ENCODE peak calls at places on chromosome 10, in eight cellular contexts. One of them, this sample, is unnamed. For H3K36me3, the result is how much of the 10 kb centered on the place peaks cover.

GRCh38 chr10:72106154-72106849 is 18.0 kb upstream of the SPOCK2 start:
- DNase-seq in thyroid gland: no peak
- DNase-seq in upper lobe of right lung: no peak
- DNase-seq in CD8-positive, alpha-beta T cell: no peak
- DNase-seq in IMR-90: no peak
- DNase-seq in brain microvascular endothelial cell: no peak
- DNase-seq in cardiac muscle cell: no peak
- DNase-seq in mammary epithelial cell: no peak
- DNase-seq in this sample: no peak

GRCh38 chr10:30671011-30671616 is 41.6 kb upstream of the LYZL2 start:
- DNase-seq in thyroid gland: no peak
- DNase-seq in mammary epithelial cell: peak
- DNase-seq in cardiac muscle cell: peak
- DNase-seq in CD8-positive, alpha-beta T cell: no peak
- DNase-seq in IMR-90: peak
- DNase-seq in upper lobe of right lung: no peak
- DNase-seq in brain microvascular endothelial cell: peak
- DNase-seq in this sample: no peak

GRCh38 chr10:55500931-55501559 is 700.0 kb upstream of the PCDH15 start:
- DNase-seq in brain microvascular endothelial cell: peak
- DNase-seq in mammary epithelial cell: peak
- DNase-seq in upper lobe of right lung: no peak
- DNase-seq in CD8-positive, alpha-beta T cell: no peak
- DNase-seq in thyroid gland: peak
- DNase-seq in IMR-90: no peak
- DNase-seq in cardiac muscle cell: peak
- DNase-seq in this sample: no peak

GRCh38 chr10:116331815-116332214 is 7.6 kb downstream of the CCDC172 start:
- DNase-seq in brain microvascular endothelial cell: no peak
- DNase-seq in upper lobe of right lung: no peak
- DNase-seq in IMR-90: no peak
- DNase-seq in thyroid gland: no peak
- DNase-seq in CD8-positive, alpha-beta T cell: no peak
- DNase-seq in cardiac muscle cell: no peak
- DNase-seq in mammary epithelial cell: no peak
- DNase-seq in this sample: no peak

GRCh38 chr10:35079763-35080162 is 10.4 kb downstream of the CUL2 start:
- DNase-seq in thyroid gland: no peak
- DNase-seq in mammary epithelial cell: peak
- DNase-seq in upper lobe of right lung: no peak
- DNase-seq in brain microvascular endothelial cell: peak
- DNase-seq in cardiac muscle cell: no peak
- DNase-seq in CD8-positive, alpha-beta T cell: no peak
- DNase-seq in IMR-90: peak
- DNase-seq in this sample: no peak

GRCh38 chr10:103854687-103855423 is 521 bp downstream of the SH3PXD2A start:
- DNase-seq in cardiac muscle cell: peak
- DNase-seq in CD8-positive, alpha-beta T cell: no peak
- DNase-seq in brain microvascular endothelial cell: no peak
- DNase-seq in IMR-90: peak
- DNase-seq in mammary epithelial cell: no peak
- DNase-seq in upper lobe of right lung: no peak
- DNase-seq in thyroid gland: no peak
- DNase-seq in this sample: no peak

GRCh38 chr10:53025172-53025651 is 252.6 kb upstream of the MBL2 start:
- DNase-seq in CD8-positive, alpha-beta T cell: no peak
- DNase-seq in mammary epithelial cell: no peak
- DNase-seq in thyroid gland: peak
- DNase-seq in brain microvascular endothelial cell: no peak
- DNase-seq in upper lobe of right lung: no peak
- DNase-seq in IMR-90: peak
- DNase-seq in cardiac muscle cell: peak
- DNase-seq in this sample: no peak

GRCh38 chr10:35379226-35380137 is 43.2 kb downstream of the CCNY start:
- DNase-seq in brain microvascular endothelial cell: peak
- DNase-seq in cardiac muscle cell: no peak
- DNase-seq in CD8-positive, alpha-beta T cell: no peak
- DNase-seq in mammary epithelial cell: no peak
- DNase-seq in upper lobe of right lung: no peak
- DNase-seq in IMR-90: peak
- DNase-seq in thyroid gland: no peak
- DNase-seq in this sample: no peak

GRCh38 chr10:11448545-11449244 is 162.8 kb downstream of the USP6NL start:
- DNase-seq in brain microvascular endothelial cell: no peak
- DNase-seq in cardiac muscle cell: no peak
- DNase-seq in thyroid gland: no peak
- DNase-seq in mammary epithelial cell: no peak
- DNase-seq in IMR-90: no peak
- DNase-seq in upper lobe of right lung: no peak
- DNase-seq in CD8-positive, alpha-beta T cell: no peak
- DNase-seq in this sample: no peak

GRCh38 chr10:89837173-89838001 is 136.0 kb downstream of the KIF20B start:
- DNase-seq in brain microvascular endothelial cell: no peak
- DNase-seq in CD8-positive, alpha-beta T cell: no peak
- DNase-seq in thyroid gland: peak
- DNase-seq in IMR-90: peak
- DNase-seq in mammary epithelial cell: no peak
- DNase-seq in cardiac muscle cell: no peak
- DNase-seq in upper lobe of right lung: peak
- DNase-seq in this sample: no peak

GRCh38 chr10:60810437-60811182 is 32.3 kb downstream of the CDK1 start:
- DNase-seq in CD8-positive, alpha-beta T cell: no peak
- DNase-seq in thyroid gland: peak
- DNase-seq in cardiac muscle cell: peak
- DNase-seq in upper lobe of right lung: no peak
- DNase-seq in IMR-90: peak
- DNase-seq in brain microvascular endothelial cell: peak
- DNase-seq in mammary epithelial cell: peak
- DNase-seq in this sample: no peak

GRCh38 chr10:125555267-125555666 is 127.7 kb downstream of the TEX36 start:
- DNase-seq in mammary epithelial cell: no peak
- DNase-seq in CD8-positive, alpha-beta T cell: no peak
- DNase-seq in thyroid gland: no peak
- DNase-seq in brain microvascular endothelial cell: no peak
- DNase-seq in IMR-90: no peak
- DNase-seq in upper lobe of right lung: no peak
- DNase-seq in cardiac muscle cell: no peak
- DNase-seq in this sample: no peak

GRCh38 chr10:47264797-47265281 is 35.2 kb upstream of the GDF10 start:
- DNase-seq in brain microvascular endothelial cell: no peak
- DNase-seq in mammary epithelial cell: no peak
- DNase-seq in thyroid gland: no peak
- DNase-seq in upper lobe of right lung: peak
- DNase-seq in IMR-90: no peak
- DNase-seq in CD8-positive, alpha-beta T cell: no peak
- DNase-seq in cardiac muscle cell: no peak
- DNase-seq in this sample: no peak

GRCh38 chr10:17237915-17238444 is 9.9 kb downstream of the VIM start:
- DNase-seq in thyroid gland: no peak
- DNase-seq in upper lobe of right lung: no peak
- DNase-seq in IMR-90: peak
- DNase-seq in mammary epithelial cell: no peak
- DNase-seq in brain microvascular endothelial cell: no peak
- DNase-seq in cardiac muscle cell: no peak
- DNase-seq in CD8-positive, alpha-beta T cell: no peak
- DNase-seq in this sample: no peak

GRCh38 chr10:100618091-100618615 is 82.4 kb downstream of the HIF1AN start:
- DNase-seq in upper lobe of right lung: no peak
- DNase-seq in mammary epithelial cell: no peak
- DNase-seq in IMR-90: no peak
- DNase-seq in brain microvascular endothelial cell: no peak
- DNase-seq in thyroid gland: no peak
- DNase-seq in CD8-positive, alpha-beta T cell: no peak
- DNase-seq in cardiac muscle cell: no peak
- DNase-seq in this sample: no peak

GRCh38 chr10:78290131-78290750 is 256.6 kb downstream of the RPS24 start:
- DNase-seq in brain microvascular endothelial cell: no peak
- DNase-seq in mammary epithelial cell: no peak
- DNase-seq in cardiac muscle cell: no peak
- DNase-seq in thyroid gland: no peak
- DNase-seq in CD8-positive, alpha-beta T cell: no peak
- DNase-seq in IMR-90: peak
- DNase-seq in upper lobe of right lung: peak
- DNase-seq in this sample: no peak

GRCh38 chr10:48412081-48412480 is 105.6 kb downstream of the MAPK8 start:
- DNase-seq in thyroid gland: no peak
- DNase-seq in IMR-90: no peak
- DNase-seq in cardiac muscle cell: no peak
- DNase-seq in upper lobe of right lung: no peak
- DNase-seq in CD8-positive, alpha-beta T cell: no peak
- DNase-seq in mammary epithelial cell: no peak
- DNase-seq in brain microvascular endothelial cell: no peak
- DNase-seq in this sample: no peak

GRCh38 chr10:48414778-48415177 is 108.3 kb downstream of the MAPK8 start:
- DNase-seq in upper lobe of right lung: no peak
- DNase-seq in CD8-positive, alpha-beta T cell: no peak
- DNase-seq in thyroid gland: no peak
- DNase-seq in brain microvascular endothelial cell: peak
- DNase-seq in cardiac muscle cell: no peak
- DNase-seq in IMR-90: peak
- DNase-seq in mammary epithelial cell: peak
- DNase-seq in this sample: no peak

GRCh38 chr10:48416584-48417232 is 110.2 kb downstream of the MAPK8 start:
- DNase-seq in thyroid gland: no peak
- DNase-seq in upper lobe of right lung: no peak
- DNase-seq in CD8-positive, alpha-beta T cell: no peak
- DNase-seq in mammary epithelial cell: peak
- DNase-seq in brain microvascular endothelial cell: no peak
- DNase-seq in cardiac muscle cell: no peak
- DNase-seq in IMR-90: no peak
- DNase-seq in this sample: no peak

GRCh38 chr10:48412933-48413332 is 106.5 kb downstream of the MAPK8 start:
- DNase-seq in brain microvascular endothelial cell: no peak
- DNase-seq in cardiac muscle cell: no peak
- DNase-seq in mammary epithelial cell: no peak
- DNase-seq in upper lobe of right lung: no peak
- DNase-seq in thyroid gland: no peak
- DNase-seq in IMR-90: no peak
- DNase-seq in CD8-positive, alpha-beta T cell: no peak
- DNase-seq in this sample: no peak

DNA sequence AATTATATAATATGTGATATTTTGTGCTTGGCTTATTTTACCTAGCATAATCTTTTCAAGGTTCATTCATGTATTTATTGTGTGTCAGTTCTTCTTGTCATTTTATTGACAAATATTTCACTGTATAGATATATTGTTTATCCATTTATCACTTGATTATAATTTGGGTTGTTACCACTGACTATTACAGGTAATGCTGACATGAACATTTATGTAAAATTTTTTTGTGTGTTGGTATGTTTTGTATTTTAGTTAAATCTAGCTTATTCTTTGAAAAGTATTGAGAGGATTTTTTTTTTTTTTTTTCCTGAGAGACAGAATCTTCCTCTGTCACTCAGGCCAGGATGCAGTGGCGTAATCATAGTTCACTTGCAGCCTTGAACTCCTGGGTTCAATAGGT is 107.7 kb downstream of the MAPK8 start:
- DNase-seq in upper lobe of right lung: no peak
- DNase-seq in IMR-90: no peak
- DNase-seq in brain microvascular endothelial cell: no peak
- DNase-seq in thyroid gland: no peak
- DNase-seq in CD8-positive, alpha-beta T cell: no peak
- DNase-seq in mammary epithelial cell: no peak
- DNase-seq in cardiac muscle cell: no peak
- DNase-seq in this sample: no peak
- H3K36me3 ChIP-seq in upper lobe of right lung: under half
- H3K36me3 ChIP-seq in IMR-90: under half
- H3K36me3 ChIP-seq in brain microvascular endothelial cell: under half
- H3K36me3 ChIP-seq in thyroid gland: under half
- H3K36me3 ChIP-seq in CD8-positive, alpha-beta T cell: under half
- H3K36me3 ChIP-seq in mammary epithelial cell: under half
- H3K36me3 ChIP-seq in cardiac muscle cell: under half
- H3K36me3 ChIP-seq in this sample: under half

GRCh38 chr10:110698340-110698739 is 54.2 kb downstream of the RBM20 start:
- DNase-seq in brain microvascular endothelial cell: no peak
- DNase-seq in IMR-90: no peak
- DNase-seq in upper lobe of right lung: no peak
- DNase-seq in mammary epithelial cell: no peak
- DNase-seq in thyroid gland: no peak
- DNase-seq in CD8-positive, alpha-beta T cell: no peak
- DNase-seq in cardiac muscle cell: no peak
- DNase-seq in this sample: no peak
- TF ChIP-seq CTCF in brain microvascular endothelial cell: no peak
- TF ChIP-seq CTCF in IMR-90: no peak
- TF ChIP-seq CTCF in upper lobe of right lung: no peak
- TF ChIP-seq CTCF in mammary epithelial cell: no peak
- TF ChIP-seq CTCF in thyroid gland: no peak
- TF ChIP-seq CTCF in CD8-positive, alpha-beta T cell: no peak
- TF ChIP-seq CTCF in cardiac muscle cell: no peak
- TF ChIP-seq CTCF in this sample: no peak

DNA sequence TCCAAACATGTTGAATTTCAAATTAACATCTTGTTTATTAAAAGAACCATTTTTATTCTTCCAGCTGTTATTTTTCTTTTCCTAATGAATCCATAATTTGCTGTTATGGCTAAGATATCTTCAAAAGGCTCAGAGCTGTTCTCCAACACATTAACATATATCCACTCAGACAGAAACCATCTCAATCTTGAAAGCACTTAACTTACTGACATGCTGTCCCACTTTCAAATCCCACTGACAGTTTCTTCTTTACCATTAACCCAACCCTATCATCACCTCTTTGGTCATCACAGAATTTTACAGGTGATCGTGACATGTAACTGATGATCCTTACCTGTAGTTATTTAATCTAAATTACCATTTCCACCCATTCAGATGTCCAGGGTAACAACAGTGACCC is 75.5 kb upstream of the AFAP1L2 start:
- DNase-seq in CD8-positive, alpha-beta T cell: no peak
- DNase-seq in cardiac muscle cell: no peak
- DNase-seq in IMR-90: no peak
- DNase-seq in thyroid gland: no peak
- DNase-seq in brain microvascular endothelial cell: no peak
- DNase-seq in mammary epithelial cell: no peak
- DNase-seq in upper lobe of right lung: no peak
- DNase-seq in this sample: no peak
- H3K36me3 ChIP-seq in CD8-positive, alpha-beta T cell: under half
- H3K36me3 ChIP-seq in cardiac muscle cell: under half
- H3K36me3 ChIP-seq in IMR-90: under half
- H3K36me3 ChIP-seq in thyroid gland: under half
- H3K36me3 ChIP-seq in brain microvascular endothelial cell: under half
- H3K36me3 ChIP-seq in mammary epithelial cell: under half
- H3K36me3 ChIP-seq in upper lobe of right lung: under half
- H3K36me3 ChIP-seq in this sample: under half

GRCh38 chr10:75057680-75058079 is 53.8 kb upstream of the SAMD8 start:
- DNase-seq in mammary epithelial cell: no peak
- DNase-seq in cardiac muscle cell: no peak
- DNase-seq in thyroid gland: no peak
- DNase-seq in brain microvascular endothelial cell: no peak
- DNase-seq in CD8-positive, alpha-beta T cell: no peak
- DNase-seq in upper lobe of right lung: no peak
- DNase-seq in IMR-90: no peak
- DNase-seq in this sample: no peak
- TF ChIP-seq CTCF in mammary epithelial cell: no peak
- TF ChIP-seq CTCF in cardiac muscle cell: no peak
- TF ChIP-seq CTCF in thyroid gland: no peak
- TF ChIP-seq CTCF in brain microvascular endothelial cell: no peak
- TF ChIP-seq CTCF in CD8-positive, alpha-beta T cell: no peak
- TF ChIP-seq CTCF in upper lobe of right lung: no peak
- TF ChIP-seq CTCF in IMR-90: no peak
- TF ChIP-seq CTCF in this sample: no peak

This sample was measured in suprapubic skin.